ENCODE peak calls at places on chromosomes 12 and 14, in ten cellular contexts. One of them, this sample, is unnamed. For H3K4me1, the result is how much of the 10 kb centered on the place peaks cover.

GRCh38 chr14:68476212-68476964 is 316.5 kb downstream of the ZFP36L1 start:
- DNase-seq in ovary: no peak
- DNase-seq in A549: no peak
- DNase-seq in IMR-90: peak
- DNase-seq in uterus: peak
- DNase-seq in tibial nerve: peak
- DNase-seq in esophagus squamous epithelium: no peak
- DNase-seq in heart left ventricle: no peak
- DNase-seq in thyroid gland: peak
- DNase-seq in gastrocnemius medialis: peak
- DNase-seq in this sample: no peak

GRCh38 chr14:87097021-87097420 is 896.0 kb downstream of the GALC start:
- DNase-seq in IMR-90: peak
- DNase-seq in ovary: no peak
- DNase-seq in gastrocnemius medialis: no peak
- DNase-seq in uterus: no peak
- DNase-seq in thyroid gland: no peak
- DNase-seq in esophagus squamous epithelium: no peak
- DNase-seq in tibial nerve: no peak
- DNase-seq in heart left ventricle: no peak
- DNase-seq in A549: no peak
- DNase-seq in this sample: no peak

GRCh38 chr14:100862277-100862676 is 36.4 kb downstream of the MEG3 start:
- DNase-seq in heart left ventricle: peak
- DNase-seq in ovary: peak
- DNase-seq in gastrocnemius medialis: no peak
- DNase-seq in A549: no peak
- DNase-seq in thyroid gland: no peak
- DNase-seq in tibial nerve: no peak
- DNase-seq in IMR-90: peak
- DNase-seq in uterus: no peak
- DNase-seq in esophagus squamous epithelium: no peak
- DNase-seq in this sample: no peak

GRCh38 chr14:77730976-77731497 is 23.1 kb downstream of the SLIRP start:
- DNase-seq in gastrocnemius medialis: no peak
- DNase-seq in A549: no peak
- DNase-seq in IMR-90: peak
- DNase-seq in ovary: no peak
- DNase-seq in thyroid gland: no peak
- DNase-seq in esophagus squamous epithelium: no peak
- DNase-seq in heart left ventricle: no peak
- DNase-seq in tibial nerve: no peak
- DNase-seq in uterus: no peak
- DNase-seq in this sample: no peak

GRCh38 chr12:54417712-54418440 is 1.2 kb downstream of the ITGA5 start:
- DNase-seq in tibial nerve: no peak
- DNase-seq in IMR-90: no peak
- DNase-seq in esophagus squamous epithelium: no peak
- DNase-seq in uterus: no peak
- DNase-seq in ovary: peak
- DNase-seq in A549: no peak
- DNase-seq in heart left ventricle: no peak
- DNase-seq in thyroid gland: no peak
- DNase-seq in gastrocnemius medialis: no peak
- DNase-seq in this sample: peak

GRCh38 chr14:90344920-90345557 is 13.3 kb upstream of the NRDE2 start:
- DNase-seq in thyroid gland: no peak
- DNase-seq in heart left ventricle: no peak
- DNase-seq in ovary: no peak
- DNase-seq in uterus: no peak
- DNase-seq in tibial nerve: no peak
- DNase-seq in esophagus squamous epithelium: no peak
- DNase-seq in A549: no peak
- DNase-seq in gastrocnemius medialis: no peak
- DNase-seq in IMR-90: peak
- DNase-seq in this sample: no peak

GRCh38 chr12:115599251-115599811 is 678.2 kb downstream of the MED13L start:
- DNase-seq in IMR-90: no peak
- DNase-seq in heart left ventricle: peak
- DNase-seq in esophagus squamous epithelium: no peak
- DNase-seq in thyroid gland: peak
- DNase-seq in tibial nerve: no peak
- DNase-seq in ovary: peak
- DNase-seq in A549: no peak
- DNase-seq in uterus: no peak
- DNase-seq in gastrocnemius medialis: no peak
- DNase-seq in this sample: peak

GRCh38 chr14:89673499-89674225 is 256.6 kb upstream of the FOXN3 start:
- DNase-seq in A549: no peak
- DNase-seq in esophagus squamous epithelium: no peak
- DNase-seq in thyroid gland: no peak
- DNase-seq in uterus: no peak
- DNase-seq in tibial nerve: no peak
- DNase-seq in gastrocnemius medialis: no peak
- DNase-seq in heart left ventricle: no peak
- DNase-seq in ovary: no peak
- DNase-seq in IMR-90: peak
- DNase-seq in this sample: no peak

GRCh38 chr12:92987846-92988621 is 58.9 kb upstream of the EEA1 start:
- DNase-seq in A549: no peak
- DNase-seq in uterus: no peak
- DNase-seq in heart left ventricle: no peak
- DNase-seq in gastrocnemius medialis: peak
- DNase-seq in ovary: no peak
- DNase-seq in thyroid gland: no peak
- DNase-seq in tibial nerve: no peak
- DNase-seq in esophagus squamous epithelium: no peak
- DNase-seq in IMR-90: no peak
- DNase-seq in this sample: peak

GRCh38 chr14:32623300-32624093 is 294.4 kb downstream of the AKAP6 start:
- DNase-seq in tibial nerve: no peak
- DNase-seq in ovary: no peak
- DNase-seq in IMR-90: peak
- DNase-seq in A549: no peak
- DNase-seq in thyroid gland: no peak
- DNase-seq in heart left ventricle: no peak
- DNase-seq in gastrocnemius medialis: no peak
- DNase-seq in uterus: no peak
- DNase-seq in esophagus squamous epithelium: no peak
- DNase-seq in this sample: no peak

GRCh38 chr14:104282332-104283196 is 144.2 kb downstream of the KIF26A start:
- DNase-seq in gastrocnemius medialis: peak
- DNase-seq in heart left ventricle: peak
- DNase-seq in A549: no peak
- DNase-seq in ovary: peak
- DNase-seq in thyroid gland: no peak
- DNase-seq in IMR-90: no peak
- DNase-seq in tibial nerve: no peak
- DNase-seq in uterus: peak
- DNase-seq in esophagus squamous epithelium: no peak
- DNase-seq in this sample: no peak

GRCh38 chr12:49892732-49893317 is 10.9 kb downstream of the FAIM2 start:
- DNase-seq in thyroid gland: no peak
- DNase-seq in gastrocnemius medialis: no peak
- DNase-seq in tibial nerve: no peak
- DNase-seq in A549: no peak
- DNase-seq in heart left ventricle: peak
- DNase-seq in ovary: no peak
- DNase-seq in uterus: no peak
- DNase-seq in esophagus squamous epithelium: no peak
- DNase-seq in IMR-90: no peak
- DNase-seq in this sample: no peak

GRCh38 chr12:127060310-127060847 is 1206.6 kb upstream of the TMEM132C start:
- DNase-seq in IMR-90: no peak
- DNase-seq in uterus: no peak
- DNase-seq in tibial nerve: no peak
- DNase-seq in esophagus squamous epithelium: no peak
- DNase-seq in heart left ventricle: no peak
- DNase-seq in ovary: no peak
- DNase-seq in A549: no peak
- DNase-seq in gastrocnemius medialis: no peak
- DNase-seq in thyroid gland: no peak
- DNase-seq in this sample: no peak
- TF ChIP-seq POLR2A in IMR-90: no peak
- TF ChIP-seq POLR2A in uterus: no peak
- TF ChIP-seq POLR2A in tibial nerve: no peak
- TF ChIP-seq POLR2A in esophagus squamous epithelium: no peak
- TF ChIP-seq POLR2A in heart left ventricle: no peak
- TF ChIP-seq POLR2A in ovary: no peak
- TF ChIP-seq POLR2A in A549: no peak
- TF ChIP-seq POLR2A in gastrocnemius medialis: no peak
- TF ChIP-seq POLR2A in thyroid gland: no peak
- TF ChIP-seq POLR2A in this sample: no peak

GRCh38 chr14:61355892-61356325 is 34.5 kb downstream of the PRKCH start:
- DNase-seq in thyroid gland: peak
- DNase-seq in IMR-90: peak
- DNase-seq in heart left ventricle: no peak
- DNase-seq in uterus: peak
- DNase-seq in A549: peak
- DNase-seq in ovary: no peak
- DNase-seq in tibial nerve: no peak
- DNase-seq in gastrocnemius medialis: peak
- DNase-seq in esophagus squamous epithelium: no peak
- DNase-seq in this sample: peak

GRCh38 chr14:61360796-61361526 is 39.6 kb downstream of the PRKCH start:
- DNase-seq in IMR-90: no peak
- DNase-seq in thyroid gland: no peak
- DNase-seq in tibial nerve: no peak
- DNase-seq in esophagus squamous epithelium: no peak
- DNase-seq in uterus: no peak
- DNase-seq in heart left ventricle: no peak
- DNase-seq in gastrocnemius medialis: no peak
- DNase-seq in ovary: no peak
- DNase-seq in A549: no peak
- DNase-seq in this sample: no peak

GRCh38 chr14:61362072-61362750 is 40.8 kb downstream of the PRKCH start:
- DNase-seq in thyroid gland: no peak
- DNase-seq in ovary: no peak
- DNase-seq in gastrocnemius medialis: no peak
- DNase-seq in IMR-90: no peak
- DNase-seq in uterus: no peak
- DNase-seq in esophagus squamous epithelium: no peak
- DNase-seq in tibial nerve: no peak
- DNase-seq in heart left ventricle: no peak
- DNase-seq in A549: no peak
- DNase-seq in this sample: no peak

GRCh38 chr14:61358812-61359211 is 37.4 kb downstream of the PRKCH start:
- DNase-seq in ovary: no peak
- DNase-seq in gastrocnemius medialis: no peak
- DNase-seq in uterus: no peak
- DNase-seq in A549: no peak
- DNase-seq in esophagus squamous epithelium: no peak
- DNase-seq in IMR-90: no peak
- DNase-seq in tibial nerve: no peak
- DNase-seq in thyroid gland: no peak
- DNase-seq in heart left ventricle: no peak
- DNase-seq in this sample: no peak

DNA sequence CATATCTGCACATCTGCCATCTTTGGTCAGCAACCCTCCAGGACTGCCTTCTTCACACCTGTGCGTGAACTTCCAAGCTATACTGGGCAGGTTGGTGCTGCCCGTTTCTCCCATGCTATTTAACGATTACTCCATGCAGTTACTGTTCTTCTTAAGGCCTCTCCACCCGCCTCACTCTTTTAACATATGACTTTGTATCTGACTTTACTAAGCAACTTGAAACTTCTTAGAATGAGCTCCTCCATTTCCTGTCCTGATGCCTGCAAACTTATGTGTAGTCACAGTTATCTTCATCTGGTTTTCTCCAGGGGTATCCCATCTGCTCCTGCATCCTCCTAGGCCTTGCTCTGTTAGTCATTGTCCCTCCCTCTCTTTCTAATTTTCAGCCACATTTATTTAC is 35.7 kb downstream of the PRKCH start:
- DNase-seq in heart left ventricle: no peak
- DNase-seq in ovary: no peak
- DNase-seq in thyroid gland: no peak
- DNase-seq in uterus: no peak
- DNase-seq in gastrocnemius medialis: no peak
- DNase-seq in tibial nerve: no peak
- DNase-seq in A549: no peak
- DNase-seq in esophagus squamous epithelium: no peak
- DNase-seq in IMR-90: no peak
- DNase-seq in this sample: no peak
- H3K4me1 ChIP-seq in heart left ventricle: under half
- H3K4me1 ChIP-seq in ovary: under half
- H3K4me1 ChIP-seq in thyroid gland: under half
- H3K4me1 ChIP-seq in uterus: under half
- H3K4me1 ChIP-seq in gastrocnemius medialis: under half
- H3K4me1 ChIP-seq in tibial nerve: under half
- H3K4me1 ChIP-seq in A549: under half
- H3K4me1 ChIP-seq in esophagus squamous epithelium: under half
- H3K4me1 ChIP-seq in IMR-90: under half
- H3K4me1 ChIP-seq in this sample: under half

DNA sequence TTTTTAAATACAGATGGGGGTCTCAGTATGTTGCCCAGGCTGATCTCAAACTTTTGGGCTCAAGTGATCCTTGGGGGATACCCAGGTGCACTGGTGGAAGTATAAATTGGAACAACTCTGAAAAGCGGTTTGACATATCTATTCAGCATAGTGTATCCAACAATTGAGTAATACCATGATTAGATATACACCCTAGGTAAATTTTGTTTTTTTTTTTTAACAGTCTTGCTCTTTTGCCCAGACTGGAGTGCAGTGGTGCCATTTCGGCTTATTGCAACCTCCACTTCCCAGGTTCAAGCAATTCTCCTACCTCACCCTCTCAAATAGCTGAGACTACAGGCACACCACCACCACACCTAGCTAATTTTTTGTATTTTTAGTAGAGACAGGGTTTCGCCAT is 31.6 kb upstream of the SLC25A3 start:
- DNase-seq in ovary: no peak
- DNase-seq in heart left ventricle: no peak
- DNase-seq in uterus: no peak
- DNase-seq in tibial nerve: no peak
- DNase-seq in thyroid gland: no peak
- DNase-seq in IMR-90: no peak
- DNase-seq in esophagus squamous epithelium: no peak
- DNase-seq in gastrocnemius medialis: no peak
- DNase-seq in A549: no peak
- DNase-seq in this sample: no peak
- TF ChIP-seq POLR2A in ovary: no peak
- TF ChIP-seq POLR2A in heart left ventricle: no peak
- TF ChIP-seq POLR2A in uterus: no peak
- TF ChIP-seq POLR2A in tibial nerve: no peak
- TF ChIP-seq POLR2A in thyroid gland: no peak
- TF ChIP-seq POLR2A in IMR-90: no peak
- TF ChIP-seq POLR2A in esophagus squamous epithelium: no peak
- TF ChIP-seq POLR2A in gastrocnemius medialis: no peak
- TF ChIP-seq POLR2A in A549: no peak
- TF ChIP-seq POLR2A in this sample: no peak

DNA sequence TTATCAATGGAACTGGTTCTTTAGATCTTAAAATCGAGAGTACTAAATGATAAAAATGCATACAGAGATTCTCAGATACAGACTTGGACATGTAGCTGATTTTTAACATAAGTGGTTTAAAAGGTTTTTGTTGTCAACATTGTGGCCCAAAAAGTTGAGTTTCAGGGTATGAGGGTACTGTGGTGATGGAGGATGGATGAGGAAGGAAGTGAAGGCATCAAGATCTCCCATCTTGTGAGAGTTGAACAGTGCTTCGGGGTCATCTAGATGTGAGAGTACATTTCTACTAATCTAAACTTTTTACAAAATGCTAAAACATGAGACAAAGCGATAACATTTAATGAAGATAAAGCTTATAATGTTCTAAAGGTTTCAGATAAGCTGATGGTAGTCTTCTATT is 452.6 kb downstream of the PCNX1 start:
- DNase-seq in A549: no peak
- DNase-seq in IMR-90: no peak
- DNase-seq in tibial nerve: no peak
- DNase-seq in gastrocnemius medialis: no peak
- DNase-seq in uterus: no peak
- DNase-seq in thyroid gland: no peak
- DNase-seq in ovary: no peak
- DNase-seq in heart left ventricle: no peak
- DNase-seq in esophagus squamous epithelium: no peak
- DNase-seq in this sample: no peak
- H3K4me1 ChIP-seq in A549: under half
- H3K4me1 ChIP-seq in IMR-90: under half
- H3K4me1 ChIP-seq in tibial nerve: under half
- H3K4me1 ChIP-seq in gastrocnemius medialis: under half
- H3K4me1 ChIP-seq in uterus: under half
- H3K4me1 ChIP-seq in thyroid gland: under half
- H3K4me1 ChIP-seq in ovary: under half
- H3K4me1 ChIP-seq in heart left ventricle: under half
- H3K4me1 ChIP-seq in esophagus squamous epithelium: under half
- H3K4me1 ChIP-seq in this sample: under half